ENCODE peak calls at places on chromosomes 2 and 18, in five cellular contexts. I is amniotic epithelial cell, T is lung, Q is choroid plexus epithelial cell, N is omental fat pad. J is an unnamed sample.

GRCh38 chr2:17813015-17813741 is 3.1 kb upstream of the MSGN1 start:
- DNase-seq in I (no peak), T (no peak), Q (peak; percentile 16), N (no peak), J (no peak)

GRCh38 chr2:142515493-142515892 is 362.0 kb upstream of the KYNU start:
- DNase-seq in I (no peak), T (no peak), Q (no peak), N (no peak), J (no peak)

GRCh38 chr18:8610442-8610801 is 1.2 kb downstream of the RAB12 start:
- DNase-seq in I (peak; percentile 42), T (no peak), Q (peak; percentile 40), N (no peak), J (no peak)

GRCh38 chr18:33051397-33051796 is 278.6 kb upstream of the KLHL14 start:
- DNase-seq in I (no peak), T (no peak), Q (peak; percentile 61), N (no peak), J (no peak)

GRCh38 chr2:163191372-163191771 is 352.8 kb upstream of the KCNH7 start:
- DNase-seq in I (peak; percentile 49), T (no peak), Q (peak; percentile 82), N (no peak), J (no peak)

GRCh38 chr2:197464180-197464579 is 10.8 kb downstream of the COQ10B start:
- DNase-seq in I (peak; percentile 8), T (no peak), Q (peak; percentile 56), N (no peak), J (no peak)

GRCh38 chr2:233354971-233355574 is 779 bp downstream of the DGKD start:
- DNase-seq in I (no peak), T (no peak), Q (peak; percentile 22), N (no peak), J (no peak)

GRCh38 chr2:230928701-230929380 is 3.8 kb upstream of the GPR55 start:
- DNase-seq in I (no peak), T (no peak), Q (no peak), N (peak; percentile 17), J (no peak)